ENCODE peak calls at places on chromosome 16, in five cellular contexts. X, G, I, O and C are unnamed samples.

GRCh38 chr16:84407588-84408313 is 39.4 kb downstream of the ATP2C2 start:
- DNase-seq in X (no peak), G (no peak), I (no peak), O (no peak), C (no peak)

GRCh38 chr16:70523621-70524405 is at the start of gene SF3B3:
- DNase-seq in X (no peak), G (peak), I (peak), O (no peak), C (peak)

GRCh38 chr16:53518550-53519416 is 15.8 kb upstream of the AKTIP start:
- DNase-seq in X (no peak), G (peak), I (peak), O (no peak), C (no peak)

GRCh38 chr16:59698341-59698979 is 964.3 kb upstream of the GOT2 start:
- DNase-seq in X (peak), G (no peak), I (no peak), O (no peak), C (no peak)

GRCh38 chr16:73390936-73391335 is 343.0 kb upstream of the ZFHX3 start:
- DNase-seq in X (peak), G (no peak), I (no peak), O (no peak), C (no peak)

GRCh38 chr16:2196162-2196980 is at the start of gene CASKIN1:
- DNase-seq in X (no peak), G (no peak), I (no peak), O (no peak), C (no peak)

GRCh38 chr16:58393138-58393504 is 850 bp downstream of the GINS3 start:
- DNase-seq in X (no peak), G (no peak), I (no peak), O (no peak), C (no peak)

GRCh38 chr16:78689031-78689430 is 589.6 kb downstream of the WWOX start:
- DNase-seq in X (no peak), G (no peak), I (no peak), O (no peak), C (no peak)

GRCh38 chr16:20916289-20916688 is 15.7 kb downstream of the LYRM1 start:
- DNase-seq in X (no peak), G (no peak), I (no peak), O (no peak), C (no peak)

GRCh38 chr16:86509759-86510464 is 415 bp upstream of the FOXF1 start:
- DNase-seq in X (no peak), G (no peak), I (peak), O (no peak), C (no peak)

GRCh38 chr16:84182104-84182503 is 4.8 kb downstream of the TAF1C start:
- DNase-seq in X (no peak), G (no peak), I (no peak), O (no peak), C (no peak)

GRCh38 chr16:8026450-8026849 is 563.9 kb downstream of the TMEM114 start:
- DNase-seq in X (no peak), G (no peak), I (no peak), O (no peak), C (peak)

GRCh38 chr16:17476414-17477259 is 5.9 kb upstream of the XYLT1 start:
- DNase-seq in X (no peak), G (no peak), I (no peak), O (no peak), C (peak)